ENCODE peak calls at places on chromosomes 6 and 20, in ten cellular contexts. W is mucosa of descending colon, B is cardiac muscle cell, C is fibroblast of pulmonary artery, R is retinal pigment epithelial cell, G is tibial artery, A is choroid plexus epithelial cell, J is fibroblast of lung, U is right lobe of liver, Q is H9. K is an unnamed sample.

GRCh38 chr20:8578191-8578690 is 446.2 kb downstream of the PLCB1 start:
- DNase-seq in W (no peak), B (no peak), C (no peak), R (no peak), G (no peak), A (no peak), J (no peak), U (no peak), Q (no peak), K (no peak)

GRCh38 chr6:80523531-80523970 is 417.1 kb downstream of the BCKDHB start:
- DNase-seq in W (no peak), B (peak), C (peak), R (peak), G (no peak), A (peak), J (no peak), U (no peak), Q (peak), K (no peak)

GRCh38 chr6:138086573-138087196 is 20.5 kb downstream of the PERP start:
- DNase-seq in W (no peak), B (no peak), C (no peak), R (peak), G (no peak), A (peak), J (peak), U (peak), Q (peak), K (no peak)

GRCh38 chr6:7991992-7992815 is 72.0 kb downstream of the BLOC1S5 start:
- DNase-seq in W (peak), B (no peak), C (peak), R (peak), G (no peak), A (peak), J (peak), U (no peak), Q (no peak), K (peak)

GRCh38 chr6:151216812-151217211 is 23.0 kb upstream of the AKAP12 start:
- DNase-seq in W (no peak), B (no peak), C (no peak), R (no peak), G (no peak), A (no peak), J (no peak), U (no peak), Q (no peak), K (no peak)

GRCh38 chr6:106825156-106825555 is 149.4 kb downstream of the CD24 start:
- DNase-seq in W (no peak), B (no peak), C (no peak), R (no peak), G (no peak), A (no peak), J (no peak), U (no peak), Q (no peak), K (no peak)

GRCh38 chr6:38067263-38067980 is 247.9 kb downstream of the ZFAND3 start:
- DNase-seq in W (no peak), B (no peak), C (no peak), R (no peak), G (no peak), A (no peak), J (no peak), U (no peak), Q (no peak), K (no peak)

GRCh38 chr6:160973856-160974255 is 17.7 kb upstream of the MAP3K4 start:
- DNase-seq in W (no peak), B (no peak), C (peak), R (no peak), G (no peak), A (peak), J (peak), U (no peak), Q (no peak), K (peak)

GRCh38 chr20:14609328-14610221 is 272.2 kb upstream of the FLRT3 start:
- DNase-seq in W (no peak), B (no peak), C (no peak), R (no peak), G (no peak), A (no peak), J (no peak), U (no peak), Q (no peak), K (no peak)

GRCh38 chr6:111381126-111381525 is 101.9 kb downstream of the REV3L start:
- DNase-seq in W (no peak), B (no peak), C (no peak), R (no peak), G (no peak), A (peak), J (peak), U (no peak), Q (no peak), K (no peak)

GRCh38 chr6:147508073-147508870 is at the start of gene SAMD5:
- DNase-seq in W (peak), B (peak), C (peak), R (no peak), G (peak), A (peak), J (peak), U (peak), Q (peak), K (peak)

GRCh38 chr6:43129434-43130194 is 41.5 kb upstream of the SRF start:
- DNase-seq in W (peak), B (peak), C (peak), R (no peak), G (no peak), A (peak), J (peak), U (peak), Q (no peak), K (no peak)

GRCh38 chr6:21780601-21781000 is 187.1 kb downstream of the SOX4 start:
- DNase-seq in W (no peak), B (no peak), C (no peak), R (no peak), G (no peak), A (peak), J (no peak), U (no peak), Q (no peak), K (no peak)

GRCh38 chr6:166435574-166435973 is 52.8 kb upstream of the MPC1 start:
- DNase-seq in W (peak), B (no peak), C (no peak), R (no peak), G (no peak), A (peak), J (no peak), U (no peak), Q (peak), K (no peak)

GRCh38 chr6:28807682-28808280 is 116.0 kb downstream of the TRIM27 start:
- DNase-seq in W (no peak), B (no peak), C (peak), R (no peak), G (no peak), A (peak), J (peak), U (no peak), Q (peak), K (peak)

GRCh38 chr20:19885981-19886665 is 128.1 kb downstream of the RIN2 start:
- DNase-seq in W (peak), B (peak), C (peak), R (no peak), G (peak), A (no peak), J (peak), U (peak), Q (peak), K (peak)

GRCh38 chr6:36752187-36752885 is 54.7 kb downstream of the RAB44 start:
- DNase-seq in W (peak), B (no peak), C (no peak), R (no peak), G (no peak), A (no peak), J (no peak), U (no peak), Q (no peak), K (no peak)

GRCh38 chr20:33210371-33210770 is 6.8 kb upstream of the BPIFA3 start:
- DNase-seq in W (no peak), B (no peak), C (no peak), R (no peak), G (no peak), A (no peak), J (no peak), U (no peak), Q (no peak), K (no peak)

GRCh38 chr6:163948250-163948649 is 533.7 kb downstream of the QKI start:
- DNase-seq in W (no peak), B (no peak), C (no peak), R (no peak), G (no peak), A (no peak), J (no peak), U (no peak), Q (no peak), K (no peak)

GRCh38 chr6:130928158-130928917 is 101.1 kb downstream of the SMLR1 start:
- DNase-seq in W (no peak), B (no peak), C (no peak), R (no peak), G (no peak), A (no peak), J (no peak), U (no peak), Q (no peak), K (no peak)

GRCh38 chr6:142715386-142715785 is 229.6 kb downstream of the HIVEP2 start:
- DNase-seq in W (no peak), B (peak), C (no peak), R (no peak), G (no peak), A (no peak), J (no peak), U (no peak), Q (no peak), K (no peak)

GRCh38 chr6:142714956-142715355 is 230.0 kb downstream of the HIVEP2 start:
- DNase-seq in W (no peak), B (no peak), C (no peak), R (no peak), G (no peak), A (no peak), J (no peak), U (no peak), Q (no peak), K (no peak)

GRCh38 chr6:142716097-142716496 is 228.9 kb downstream of the HIVEP2 start:
- DNase-seq in W (no peak), B (no peak), C (no peak), R (no peak), G (no peak), A (no peak), J (no peak), U (no peak), Q (peak), K (no peak)

GRCh38 chr6:142718667-142719191 is 226.2 kb downstream of the HIVEP2 start:
- DNase-seq in W (no peak), B (no peak), C (no peak), R (no peak), G (no peak), A (no peak), J (no peak), U (no peak), Q (no peak), K (no peak)

DNA sequence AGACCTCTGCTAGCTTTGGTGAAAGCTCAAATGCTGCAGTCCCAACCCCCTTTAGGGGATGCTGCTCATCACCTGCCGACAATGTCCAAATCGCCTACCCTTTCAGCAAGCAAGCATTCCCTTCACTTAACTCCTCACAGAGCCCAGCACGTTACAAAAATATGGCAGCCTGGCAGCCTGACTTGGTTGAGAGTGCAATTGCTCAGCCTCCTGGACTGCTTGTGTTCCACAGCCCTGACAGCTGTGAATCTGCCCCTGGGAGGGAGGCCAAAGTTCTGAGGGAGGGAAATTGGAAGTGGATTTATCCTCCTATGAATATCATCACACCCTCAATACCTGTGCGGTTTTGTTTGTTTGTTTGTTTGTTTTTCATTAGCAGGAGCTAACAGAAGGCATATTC is 231.0 kb downstream of the HIVEP2 start:
- DNase-seq in W (no peak), B (no peak), C (no peak), R (no peak), G (no peak), A (no peak), J (no peak), U (no peak), Q (no peak), K (no peak)
- TF ChIP-seq CTCF in W (no peak), B (no peak), C (no peak), R (no peak), G (no peak), A (no peak), J (no peak), U (no peak), Q (no peak), K (no peak)

DNA sequence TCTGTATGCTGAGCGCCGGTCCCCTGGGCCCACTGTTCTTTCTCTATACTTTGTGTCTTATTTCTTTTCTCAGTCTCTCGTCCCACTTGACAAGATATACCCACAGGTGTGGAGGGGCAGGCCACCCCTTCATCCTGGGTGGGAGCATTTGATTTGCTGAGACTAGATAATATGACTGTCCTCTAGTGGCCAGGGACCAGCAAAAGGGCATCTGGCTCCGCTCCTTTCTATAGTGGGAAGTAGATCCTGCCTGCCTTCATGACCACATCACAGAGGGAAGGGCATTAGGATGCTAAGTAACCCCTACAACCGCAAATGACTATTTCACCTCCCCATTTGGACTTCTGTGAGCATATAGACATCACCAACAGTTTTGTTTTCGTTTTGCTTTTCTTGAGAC is 64.5 kb downstream of the TRMT6 start:
- DNase-seq in W (no peak), B (no peak), C (no peak), R (no peak), G (no peak), A (no peak), J (no peak), U (no peak), Q (no peak), K (no peak)
- TF ChIP-seq CTCF in W (no peak), B (no peak), C (no peak), R (no peak), G (no peak), A (no peak), J (no peak), U (no peak), Q (no peak), K (no peak)

DNA sequence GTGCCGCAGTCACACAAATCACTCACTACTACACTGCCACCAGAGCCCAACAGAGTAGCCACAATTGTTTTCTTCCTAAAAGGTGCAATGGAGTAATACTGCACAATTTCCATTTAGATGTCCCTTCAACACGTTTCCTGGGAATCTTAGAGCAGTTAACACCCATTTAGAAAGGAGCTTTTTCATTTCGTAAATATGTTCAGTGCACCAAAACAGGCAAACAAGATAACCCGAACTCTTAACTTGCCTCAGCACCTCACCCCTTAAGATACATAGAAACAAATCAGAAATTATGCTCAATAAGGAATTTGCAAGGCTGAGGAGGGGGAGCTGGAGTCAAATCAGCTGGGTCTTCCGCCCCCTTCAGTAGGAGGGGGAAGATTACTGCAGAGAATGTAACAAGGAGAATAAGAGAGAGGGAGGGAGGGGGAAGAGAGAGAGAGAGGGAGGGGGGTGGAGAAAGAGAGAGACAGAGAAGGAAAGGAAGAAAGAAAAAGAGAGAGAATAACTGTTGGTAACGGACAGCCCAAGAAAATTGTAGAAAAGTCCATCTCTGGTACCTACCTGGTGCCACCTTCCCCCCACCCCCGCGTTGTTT is 155.4 kb downstream of the BCAS1 start:
- DNase-seq in W (no peak), B (no peak), C (no peak), R (no peak), G (no peak), A (no peak), J (no peak), U (no peak), Q (no peak), K (no peak)
- TF ChIP-seq CTCF in W (no peak), B (peak), C (no peak), R (peak), G (no peak), A (peak), J (no peak), U (no peak), Q (peak), K (no peak)

DNA sequence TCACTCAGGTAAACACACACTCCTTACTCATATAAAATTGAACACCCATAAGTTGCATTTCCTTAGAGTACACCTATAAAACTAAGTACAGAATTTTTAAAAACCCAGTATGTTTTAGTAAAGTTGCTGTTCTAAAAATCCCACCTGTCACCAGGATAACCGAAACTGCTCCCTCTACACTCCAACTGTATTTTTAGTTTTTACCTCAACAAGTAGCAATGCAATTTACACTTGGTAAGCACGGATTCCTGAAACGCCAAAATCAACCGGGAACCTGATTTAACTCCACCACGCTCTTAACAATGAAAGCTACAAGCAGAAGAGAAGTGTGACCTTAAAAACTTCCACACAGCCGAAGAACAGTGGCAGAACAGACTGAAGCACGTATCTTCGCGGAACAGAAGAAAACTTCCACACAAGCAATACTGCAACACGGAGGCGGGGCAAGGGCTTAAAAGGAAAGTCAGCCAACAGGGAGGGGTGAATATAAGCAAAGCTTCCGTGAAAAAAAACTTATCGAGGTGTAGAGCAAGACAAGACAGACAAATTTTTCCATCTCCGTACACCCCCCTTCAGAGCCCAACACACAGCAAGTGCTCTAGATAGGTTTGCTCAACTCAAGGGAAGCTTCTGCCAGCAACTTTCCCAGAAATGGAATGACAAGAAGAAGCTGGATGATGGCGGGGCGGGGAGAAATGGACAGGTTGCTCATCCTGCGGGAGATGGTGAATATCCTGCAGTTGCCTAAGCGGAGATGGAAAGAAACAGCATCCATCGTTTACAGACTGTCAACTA is 1.4 kb downstream of the STAU1 start:
- DNase-seq in W (peak), B (peak), C (peak), R (no peak), G (peak), A (peak), J (peak), U (peak), Q (no peak), K (peak)
- TF ChIP-seq CTCF in W (no peak), B (no peak), C (no peak), R (no peak), G (no peak), A (peak), J (no peak), U (no peak), Q (no peak), K (peak)

GRCh38 chr6:126180585-126180984 is 159.3 kb upstream of the CENPW start:
- DNase-seq in W (no peak), B (no peak), C (peak), R (peak), G (no peak), A (peak), J (peak), U (no peak), Q (no peak), K (peak)

GRCh38 chr6:126181173-126181741 is 158.7 kb upstream of the CENPW start:
- DNase-seq in W (no peak), B (no peak), C (no peak), R (peak), G (no peak), A (no peak), J (no peak), U (no peak), Q (no peak), K (no peak)

GRCh38 chr6:126181890-126182289 is 158.0 kb upstream of the CENPW start:
- DNase-seq in W (no peak), B (no peak), C (no peak), R (no peak), G (no peak), A (no peak), J (no peak), U (no peak), Q (no peak), K (no peak)

GRCh38 chr6:126188271-126188909 is 151.5 kb upstream of the CENPW start:
- DNase-seq in W (no peak), B (no peak), C (peak), R (no peak), G (no peak), A (peak), J (peak), U (no peak), Q (no peak), K (peak)

GRCh38 chr6:126182650-126183311 is 157.1 kb upstream of the CENPW start:
- DNase-seq in W (no peak), B (no peak), C (peak), R (no peak), G (no peak), A (peak), J (peak), U (peak), Q (no peak), K (no peak)
- TF ChIP-seq CTCF in W (no peak), B (no peak), C (no peak), R (peak), G (no peak), A (peak), J (no peak), U (peak), Q (no peak), K (no peak)

GRCh38 chr6:5670381-5670780 is 336.3 kb downstream of the NRN1 start:
- DNase-seq in W (no peak), B (no peak), C (no peak), R (no peak), G (no peak), A (no peak), J (no peak), U (no peak), Q (no peak), K (no peak)
- TF ChIP-seq CTCF in W (no peak), B (no peak), C (no peak), R (no peak), G (no peak), A (no peak), J (no peak), U (no peak), Q (no peak), K (no peak)